ENCODE peak calls at places on chromosome 4, in six cellular contexts. E is CD8-positive, alpha-beta memory T cell; K is mesothelial cell of epicardium; R is NCI-H187; Q is psoas muscle; P is GM04504. A is an unnamed sample.
A peak's percentile ranks its signal among the peaks of the same experiment; 100 is the strongest.

GRCh38 chr4:36187723-36188333 is 56.5 kb downstream of the ARAP2 start:
- DNase-seq in E (no peak), K (no peak), R (peak; percentile 9), Q (no peak), P (no peak), A (no peak)

GRCh38 chr4:122117743-122118142 is 34.4 kb upstream of the BLTP1 start:
- DNase-seq in E (no peak), K (no peak), R (no peak), Q (no peak), P (peak; percentile 28), A (no peak)

GRCh38 chr4:11182586-11183357 is 245.9 kb downstream of the HS3ST1 start:
- DNase-seq in E (no peak), K (no peak), R (no peak), Q (no peak), P (no peak), A (no peak)

GRCh38 chr4:73341454-73341853 is 62.6 kb upstream of the ALB start:
- DNase-seq in E (no peak), K (no peak), R (peak; percentile 7), Q (no peak), P (peak; percentile 29), A (no peak)

GRCh38 chr4:2243682-2244380 is 1.9 kb upstream of the HAUS3 start:
- DNase-seq in E (no peak), K (no peak), R (no peak), Q (peak; percentile 74), P (no peak), A (no peak)

GRCh38 chr4:71344067-71344466 is 5.2 kb downstream of the SLC4A4 start:
- DNase-seq in E (no peak), K (no peak), R (no peak), Q (no peak), P (no peak), A (no peak)

GRCh38 chr4:156293657-156294297 is 340.1 kb upstream of the CTSO start:
- DNase-seq in E (no peak), K (no peak), R (no peak), Q (no peak), P (no peak), A (no peak)

GRCh38 chr4:7198440-7199128 is 6.2 kb downstream of the SORCS2 start:
- DNase-seq in E (no peak), K (no peak), R (no peak), Q (no peak), P (no peak), A (no peak)

GRCh38 chr4:137981277-137981676 is 260.9 kb downstream of the SLC7A11 start:
- DNase-seq in E (no peak), K (no peak), R (no peak), Q (no peak), P (no peak), A (no peak)

GRCh38 chr4:102301167-102301566 is 44.1 kb downstream of the SLC39A8 start:
- DNase-seq in E (no peak), K (no peak), R (no peak), Q (no peak), P (no peak), A (no peak)

GRCh38 chr4:99323761-99324160 is 2.6 kb upstream of the ADH1B start:
- DNase-seq in E (no peak), K (no peak), R (no peak), Q (no peak), P (peak; percentile 73), A (no peak)

GRCh38 chr4:31106419-31106818 is 386.2 kb downstream of the PCDH7 start:
- DNase-seq in E (no peak), K (no peak), R (no peak), Q (no peak), P (no peak), A (no peak)

GRCh38 chr4:48337726-48338125 is 3.6 kb upstream of the SLAIN2 start:
- DNase-seq in E (no peak), K (no peak), R (no peak), Q (no peak), P (no peak), A (no peak)

GRCh38 chr4:118206627-118207026 is 146.2 kb downstream of the PRSS12 start:
- DNase-seq in E (no peak), K (no peak), R (no peak), Q (no peak), P (no peak), A (no peak)

GRCh38 chr4:577499-578450 is 1.7 kb upstream of the TMEM271 start:
- DNase-seq in E (no peak), K (no peak), R (no peak), Q (no peak), P (no peak), A (no peak)

GRCh38 chr4:99506781-99507180 is 4.0 kb upstream of the C4orf17 start:
- DNase-seq in E (no peak), K (no peak), R (no peak), Q (no peak), P (no peak), A (no peak)

GRCh38 chr4:121156822-121157769 is 7.0 kb downstream of the TNIP3 start:
- DNase-seq in E (peak; percentile 6), K (peak; percentile 53), R (no peak), Q (peak; percentile 45), P (no peak), A (no peak)